ENCODE peak calls at places on chromosome 2, in nine cellular contexts. J, A, X, Y, E, Z, C, V and Q are unnamed samples.

GRCh38 chr2:171319164-171319810 is 114.5 kb downstream of the METTL8 start:
- DNase-seq in C (peak; percentile 68), X (peak; percentile 76), E (no peak), V (no peak), A (no peak), Y (peak; percentile 17), J (peak; percentile 30), Z (peak; percentile 40), Q (peak; percentile 95)

GRCh38 chr2:101188683-101189405 is 37.7 kb upstream of the TBC1D8 start:
- DNase-seq in Y (no peak), J (peak; percentile 40), C (peak; percentile 44), Z (no peak), V (no peak), E (no peak), A (peak; percentile 36), X (peak; percentile 26), Q (no peak)

GRCh38 chr2:29459445-29460179 is 344.4 kb downstream of the CLIP4 start:
- DNase-seq in E (no peak), X (peak; percentile 85), A (no peak), Y (peak; percentile 56), J (peak; percentile 72), C (peak; percentile 90), Z (no peak), V (no peak), Q (no peak)

GRCh38 chr2:107712857-107713256 is 113.8 kb upstream of the RGPD4 start:
- DNase-seq in Z (no peak), E (peak; percentile 59), Y (no peak), A (no peak), J (peak; percentile 17), V (no peak), X (no peak), C (no peak), Q (no peak)

GRCh38 chr2:197555467-197555866 is 39.6 kb downstream of the MOB4 start:
- DNase-seq in J (no peak), V (no peak), E (no peak), Y (no peak), C (no peak), A (no peak), Z (no peak), X (no peak), Q (no peak)

GRCh38 chr2:105576440-105577241 is 168.1 kb upstream of the NCK2 start:
- DNase-seq in X (peak; percentile 43), C (peak; percentile 42), V (no peak), J (peak; percentile 61), A (peak; percentile 23), Y (peak; percentile 12), E (peak; percentile 86), Z (peak; percentile 59), Q (peak; percentile 60)

GRCh38 chr2:38907242-38907641 is 17.6 kb downstream of the ARHGEF33 start:
- DNase-seq in V (no peak), C (no peak), Y (no peak), J (no peak), Z (no peak), X (no peak), A (no peak), E (no peak), Q (no peak)

GRCh38 chr2:230913406-230913805 is 11.6 kb downstream of the GPR55 start:
- DNase-seq in J (peak; percentile 28), E (peak; percentile 65), A (no peak), Y (no peak), V (peak; percentile 39), X (no peak), Z (no peak), C (no peak), Q (peak; percentile 68)

GRCh38 chr2:101400048-101400447 is 12.7 kb upstream of the CREG2 start:
- DNase-seq in Z (no peak), E (no peak), A (peak; percentile 12), C (peak; percentile 28), Y (no peak), V (no peak), J (peak; percentile 29), X (peak; percentile 70), Q (no peak)

GRCh38 chr2:9824956-9825720 is 18.1 kb upstream of the TAF1B start:
- DNase-seq in E (no peak), A (no peak), V (no peak), J (no peak), X (peak; percentile 50), Y (no peak), C (peak; percentile 74), Z (no peak), Q (no peak)

GRCh38 chr2:190836767-190837166 is 43.9 kb upstream of the GLS start:
- DNase-seq in E (no peak), X (no peak), V (no peak), J (no peak), C (no peak), Z (no peak), A (no peak), Y (no peak), Q (no peak)

GRCh38 chr2:185108588-185108987 is 510.3 kb downstream of the ZNF804A start:
- DNase-seq in A (no peak), V (no peak), Y (no peak), J (no peak), C (no peak), E (no peak), Z (no peak), X (no peak), Q (no peak)

GRCh38 chr2:179569834-179570233 is 291.6 kb downstream of the ZNF385B start:
- DNase-seq in X (peak; percentile 41), J (peak; percentile 83), Z (no peak), A (no peak), C (peak; percentile 69), V (no peak), Y (peak; percentile 3), E (no peak), Q (no peak)

GRCh38 chr2:152036611-152037469 is 62.0 kb downstream of the CACNB4 start:
- DNase-seq in X (peak; percentile 61), E (peak; percentile 64), C (peak; percentile 71), A (peak; percentile 65), Z (peak; percentile 74), V (peak; percentile 61), J (peak; percentile 77), Y (peak; percentile 16), Q (peak; percentile 86)

GRCh38 chr2:26314243-26314642 is 31.7 kb upstream of the SELENOI start:
- DNase-seq in C (no peak), V (no peak), Y (no peak), J (no peak), A (no peak), X (no peak), Z (peak; percentile 17), E (no peak), Q (no peak)

DNA sequence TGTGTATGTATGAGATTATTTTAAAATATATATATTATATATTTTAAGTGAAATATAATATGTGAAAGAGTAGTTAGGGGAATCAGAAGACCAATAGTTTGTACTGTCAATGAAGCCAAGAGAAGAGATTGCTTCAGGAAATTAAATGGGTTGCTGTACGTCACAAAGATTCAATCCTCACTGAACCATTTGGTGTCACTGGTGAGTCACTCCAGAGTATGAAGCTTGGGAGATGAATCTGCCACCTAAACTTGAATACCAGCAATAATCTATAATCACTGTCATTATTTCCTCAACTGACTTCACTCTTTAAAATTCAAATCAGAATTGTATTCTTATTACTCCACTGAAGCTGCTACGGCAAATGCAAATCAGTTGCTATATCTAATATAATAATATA is 41.9 kb upstream of the SCN9A start:
- DNase-seq in V (no peak), A (no peak), Y (no peak), Z (peak; percentile 3), E (peak; percentile 33), J (peak; percentile 41), X (peak; percentile 63), C (peak; percentile 65), Q (peak; percentile 8)
- TF ChIP-seq CTCF in V (no peak), A (no peak), Y (no peak), Z (no peak), E (no peak), J (no peak), X (no peak), C (no peak), Q (no peak)

GRCh38 chr2:46489430-46489829 is 10.1 kb downstream of the TMEM247 start:
- DNase-seq in A (no peak), V (no peak), J (no peak), X (no peak), Z (no peak), C (no peak), E (no peak), Y (no peak), Q (no peak)

GRCh38 chr2:46486441-46486840 is 7.1 kb downstream of the TMEM247 start:
- DNase-seq in Y (no peak), Z (no peak), E (no peak), A (no peak), J (no peak), V (no peak), C (no peak), X (no peak), Q (no peak)

GRCh38 chr2:46487667-46488333 is 8.4 kb downstream of the TMEM247 start:
- DNase-seq in C (peak; percentile 80), J (peak; percentile 84), Y (peak; percentile 34), E (no peak), V (peak; percentile 80), A (no peak), X (peak; percentile 77), Z (no peak), Q (no peak)

GRCh38 chr2:46490521-46491141 is 11.3 kb downstream of the TMEM247 start:
- DNase-seq in J (no peak), V (peak; percentile 74), E (no peak), Z (peak; percentile 75), A (peak; percentile 30), X (peak; percentile 27), C (peak; percentile 26), Y (no peak), Q (peak; percentile 60)

DNA sequence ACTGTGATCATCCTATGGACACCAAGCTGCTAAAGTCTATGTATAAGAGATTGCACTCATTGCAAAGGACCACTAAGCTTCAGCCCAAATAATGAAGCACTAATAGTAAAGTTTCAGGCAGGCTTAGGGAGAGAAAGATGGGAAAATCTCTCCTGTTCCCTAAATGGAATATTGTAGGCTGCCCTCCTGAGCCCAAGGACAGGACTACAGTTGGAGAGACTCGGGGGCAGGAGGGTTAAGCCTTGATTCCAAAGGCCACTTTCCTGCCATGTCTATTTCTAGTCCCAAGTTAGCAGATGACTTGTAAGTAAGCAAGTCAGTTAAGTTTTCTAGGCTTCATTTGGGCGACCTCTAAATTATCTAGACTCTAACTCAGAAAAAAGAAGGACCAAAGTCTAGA is 9.0 kb downstream of the TMEM247 start:
- DNase-seq in Z (no peak), X (no peak), E (no peak), V (no peak), J (no peak), A (no peak), Y (no peak), C (no peak), Q (no peak)
- TF ChIP-seq CTCF in Z (no peak), X (peak; percentile 26), E (no peak), V (no peak), J (no peak), A (no peak), Y (no peak), C (no peak), Q (no peak)

DNA sequence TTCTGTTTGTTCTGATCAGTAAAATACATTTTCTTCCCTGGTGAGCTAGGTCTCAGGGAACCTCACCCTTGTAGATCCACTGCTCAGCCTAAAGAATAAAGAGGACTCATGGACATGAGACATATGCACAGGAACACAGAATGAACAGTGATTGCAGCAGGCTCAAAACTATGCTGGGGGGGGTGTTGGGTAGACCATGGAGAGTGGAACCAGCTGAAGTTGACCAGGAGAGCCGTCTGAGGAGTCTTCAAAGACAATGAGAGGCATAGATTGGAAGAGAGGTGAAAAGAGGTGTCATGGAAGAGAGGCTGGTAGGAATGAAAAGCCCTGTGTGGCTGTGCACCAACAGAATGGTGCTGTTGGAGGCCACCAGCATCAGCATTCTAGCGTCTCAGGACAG is 332.0 kb downstream of the CYP26B1 start:
- DNase-seq in Z (no peak), A (no peak), C (no peak), J (no peak), V (no peak), E (no peak), X (no peak), Y (no peak), Q (no peak)
- TF ChIP-seq CTCF in Z (no peak), A (no peak), C (no peak), J (no peak), V (no peak), E (no peak), X (no peak), Y (no peak), Q (no peak)

GRCh38 chr2:32135409-32135808 is 30.3 kb upstream of the SLC30A6 start:
- DNase-seq in A (peak; percentile 63), V (no peak), J (peak; percentile 69), Z (peak; percentile 39), E (peak; percentile 50), C (peak; percentile 80), X (peak; percentile 82), Y (peak; percentile 28), Q (peak; percentile 23)
- TF ChIP-seq CTCF in A (peak; percentile 16), V (no peak), J (peak; percentile 29), Z (no peak), E (peak; percentile 21), C (peak; percentile 47), X (peak; percentile 25), Y (no peak), Q (no peak)